ENCODE peak calls at places on chromosomes 7 and 10, in seven cellular contexts. Q, V, K, T, O, A and C are unnamed samples.

GRCh38 chr10:75547391-75548298 is 116.2 kb downstream of the LRMDA start:
- DNase-seq in O (peak; percentile 67), T (no peak), Q (no peak), V (peak; percentile 82), K (no peak), A (no peak), C (no peak)

GRCh38 chr10:117318909-117319308 is 56.3 kb downstream of the PDZD8 start:
- DNase-seq in V (peak; percentile 25), A (no peak), O (no peak), T (no peak), K (no peak), Q (no peak), C (no peak)

GRCh38 chr10:127552446-127552845 is 3.3 kb downstream of the NPS start:
- DNase-seq in V (no peak), Q (no peak), A (no peak), T (no peak), K (no peak), O (no peak), C (no peak)

GRCh38 chr10:91198781-91199180 is 21.7 kb upstream of the PCGF5 start:
- DNase-seq in Q (no peak), A (no peak), O (peak; percentile 33), T (no peak), V (peak; percentile 88), K (no peak), C (no peak)

GRCh38 chr10:21145751-21146445 is 248.8 kb upstream of the NEBL start:
- DNase-seq in K (no peak), V (no peak), O (no peak), T (no peak), A (no peak), Q (no peak), C (no peak)

GRCh38 chr7:110519851-110520250 is 571.1 kb upstream of the LRRN3 start:
- DNase-seq in A (peak; percentile 38), K (no peak), O (no peak), T (no peak), V (no peak), Q (no peak), C (no peak)

GRCh38 chr7:104231054-104232046 is 23.5 kb upstream of the ORC5 start:
- DNase-seq in T (no peak), V (peak; percentile 70), Q (peak; percentile 46), O (peak; percentile 30), K (no peak), A (no peak), C (peak; percentile 30)

GRCh38 chr7:35253680-35254495 is at the start of gene TBX20:
- DNase-seq in V (peak; percentile 92), K (no peak), A (peak; percentile 72), Q (peak; percentile 41), O (no peak), T (peak; percentile 86), C (no peak)

GRCh38 chr7:149764481-149765398 is 8.6 kb downstream of the ZNF467 start:
- DNase-seq in T (no peak), V (no peak), A (no peak), Q (no peak), K (no peak), O (no peak), C (no peak)

GRCh38 chr10:55370021-55370420 is 569.0 kb upstream of the PCDH15 start:
- DNase-seq in O (no peak), A (no peak), K (no peak), Q (no peak), V (peak; percentile 9), T (no peak), C (no peak)

DNA sequence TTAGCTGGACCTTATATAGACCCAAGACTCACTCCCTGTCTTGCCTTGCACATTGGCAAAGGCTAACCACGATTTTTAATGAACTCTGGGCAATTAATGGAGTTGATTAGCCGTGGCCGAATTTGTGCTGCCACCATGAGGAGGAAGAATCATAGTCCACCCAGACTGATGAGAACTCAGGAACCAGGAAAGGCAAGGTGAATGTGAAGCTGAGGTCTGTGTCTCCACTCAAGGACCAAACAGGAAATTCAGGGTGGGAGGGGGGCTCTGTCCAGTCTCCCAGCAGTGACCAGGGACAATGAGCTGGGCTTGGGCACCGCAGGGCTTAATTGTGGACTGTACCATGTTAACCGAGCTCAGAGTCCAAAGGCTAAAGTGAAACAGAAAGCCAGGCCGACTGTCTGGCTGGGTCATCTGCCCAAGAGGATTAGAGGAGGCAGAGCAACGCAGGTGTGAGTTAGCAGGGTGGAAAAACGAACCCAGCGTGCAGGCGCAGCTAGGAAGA is 127.0 kb upstream of the JCAD start:
- DNase-seq in K (no peak), O (no peak), V (no peak), T (no peak), A (no peak), Q (peak; percentile 21), C (peak; percentile 73)
- H3K4me3 ChIP-seq in K (peak overlapping the region; percentile 12), O (no peak overlapping the region), V (no peak overlapping the region), T (peak overlapping the region; percentile 47), A (no peak overlapping the region), Q (no peak overlapping the region), C (peak overlapping the region; percentile 5)

DNA sequence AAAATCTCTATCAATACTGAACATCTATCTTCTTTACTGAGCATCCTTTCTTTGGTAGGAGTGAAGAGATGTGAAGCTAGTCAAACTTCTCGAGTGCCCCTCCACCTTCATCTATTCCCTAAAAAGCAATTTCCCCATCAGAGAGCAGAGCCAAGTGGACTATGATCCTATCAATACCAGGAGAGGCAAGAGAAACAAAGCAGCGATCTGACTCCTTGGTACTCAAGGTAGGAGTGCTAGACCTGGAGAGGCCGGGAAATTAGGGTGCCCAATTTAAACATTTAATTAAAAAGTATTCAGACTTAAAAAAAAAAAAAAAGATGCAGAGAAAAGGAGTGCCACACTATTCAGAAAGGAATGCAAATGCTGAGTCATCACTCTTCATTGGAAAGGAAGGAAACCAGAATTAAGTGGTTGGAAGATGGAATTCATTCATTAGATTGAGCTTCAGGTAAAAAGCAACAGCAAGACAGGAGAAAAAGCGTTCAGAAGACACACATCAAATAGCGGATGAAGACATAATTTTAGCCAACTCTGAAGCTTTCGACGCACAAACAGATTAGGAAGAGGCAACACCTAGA is 1.5 kb downstream of the TIAL1 start:
- DNase-seq in V (peak; percentile 48), Q (no peak), K (no peak), T (no peak), O (peak; percentile 60), A (no peak), C (no peak)
- H3K4me1 ChIP-seq in V (peaks cover 29% of the 10 kb centered on the region), Q (peaks cover 10% of the 10 kb centered on the region), K (peaks cover 40% of the 10 kb centered on the region), T (peaks cover 66% of the 10 kb centered on the region), O (peaks cover 30% of the 10 kb centered on the region), A (peaks cover 49% of the 10 kb centered on the region), C (peaks cover 32% of the 10 kb centered on the region)

GRCh38 chr10:11168423-11169100 is 150.9 kb downstream of the CELF2 start:
- DNase-seq in A (no peak), Q (no peak), O (no peak), V (no peak), K (no peak), T (no peak), C (no peak)
- H3K4me3 ChIP-seq in A (peak overlapping the region; percentile 58), Q (no peak overlapping the region), O (no peak overlapping the region), V (no peak overlapping the region), K (no peak overlapping the region), T (peak overlapping the region; percentile 80), C (no peak overlapping the region)

GRCh38 chr10:72081772-72082590 is 6.4 kb downstream of the SPOCK2 start:
- DNase-seq in Q (no peak), A (no peak), K (no peak), O (peak; percentile 71), T (no peak), V (no peak), C (no peak)
- H3K4me1 ChIP-seq in Q (no peaks in the 10 kb centered on the region), A (peaks cover 3% of the 10 kb centered on the region), K (no peaks in the 10 kb centered on the region), O (peaks cover 22% of the 10 kb centered on the region), T (peaks cover 22% of the 10 kb centered on the region), V (no peaks in the 10 kb centered on the region), C (peaks cover 10% of the 10 kb centered on the region)

GRCh38 chr7:4134631-4135030 is 547.5 kb upstream of the FOXK1 start:
- DNase-seq in O (no peak), Q (peak; percentile 74), K (no peak), V (no peak), A (peak; percentile 59), T (no peak), C (no peak)

GRCh38 chr7:4134204-4134603 is 547.9 kb upstream of the FOXK1 start:
- DNase-seq in T (no peak), A (peak; percentile 40), O (no peak), K (no peak), V (no peak), Q (peak; percentile 56), C (no peak)

GRCh38 chr7:4136036-4136435 is 546.1 kb upstream of the FOXK1 start:
- DNase-seq in A (peak; percentile 39), K (no peak), T (no peak), V (no peak), Q (no peak), O (no peak), C (no peak)

GRCh38 chr7:4138866-4139265 is 543.2 kb upstream of the FOXK1 start:
- DNase-seq in O (no peak), K (no peak), A (peak; percentile 57), V (no peak), Q (no peak), T (no peak), C (no peak)

GRCh38 chr7:4136501-4137110 is 545.5 kb upstream of the FOXK1 start:
- DNase-seq in Q (no peak), A (peak; percentile 46), T (no peak), V (no peak), O (no peak), K (no peak), C (no peak)
- H3K4me3 ChIP-seq in Q (no peak overlapping the region), A (no peak overlapping the region), T (no peak overlapping the region), V (no peak overlapping the region), O (no peak overlapping the region), K (no peak overlapping the region), C (no peak overlapping the region)